ENCODE peak calls at places on chromosomes 2 and 18, in nine cellular contexts. One of them, this sample, is unnamed.
A peak's percentile ranks its signal among the peaks of the same experiment; 100 is the strongest.

GRCh38 chr18:76572517-76573247 is 77.6 kb upstream of the ZNF516 start:
- DNase-seq in glutamatergic neuron: no peak
- DNase-seq in GM13977: no peak
- DNase-seq in neural crest cell: no peak
- DNase-seq in AG09309: no peak
- DNase-seq in ovary: no peak
- DNase-seq in choroid plexus epithelial cell: peak; percentile 23
- DNase-seq in CD8-positive, alpha-beta T cell: no peak
- DNase-seq in keratinocyte: no peak
- DNase-seq in this sample: no peak

GRCh38 chr2:96927420-96928171 is 57.7 kb upstream of the SEMA4C start:
- DNase-seq in choroid plexus epithelial cell: no peak
- DNase-seq in glutamatergic neuron: no peak
- DNase-seq in ovary: no peak
- DNase-seq in GM13977: no peak
- DNase-seq in keratinocyte: no peak
- DNase-seq in neural crest cell: no peak
- DNase-seq in CD8-positive, alpha-beta T cell: no peak
- DNase-seq in AG09309: no peak
- DNase-seq in this sample: no peak

GRCh38 chr2:32697156-32697555 is 69.3 kb downstream of the TTC27 start:
- DNase-seq in AG09309: peak; percentile 65
- DNase-seq in CD8-positive, alpha-beta T cell: no peak
- DNase-seq in GM13977: no peak
- DNase-seq in keratinocyte: no peak
- DNase-seq in ovary: no peak
- DNase-seq in choroid plexus epithelial cell: peak; percentile 89
- DNase-seq in neural crest cell: no peak
- DNase-seq in glutamatergic neuron: no peak
- DNase-seq in this sample: no peak

GRCh38 chr18:58222439-58223125 is 178.6 kb downstream of the NEDD4L start:
- DNase-seq in CD8-positive, alpha-beta T cell: no peak
- DNase-seq in choroid plexus epithelial cell: peak; percentile 13
- DNase-seq in glutamatergic neuron: no peak
- DNase-seq in AG09309: no peak
- DNase-seq in GM13977: no peak
- DNase-seq in neural crest cell: no peak
- DNase-seq in keratinocyte: no peak
- DNase-seq in ovary: no peak
- DNase-seq in this sample: no peak

GRCh38 chr2:156099382-156099781 is 233.1 kb downstream of the NR4A2 start:
- DNase-seq in CD8-positive, alpha-beta T cell: no peak
- DNase-seq in GM13977: no peak
- DNase-seq in ovary: no peak
- DNase-seq in choroid plexus epithelial cell: no peak
- DNase-seq in keratinocyte: no peak
- DNase-seq in AG09309: no peak
- DNase-seq in glutamatergic neuron: no peak
- DNase-seq in neural crest cell: no peak
- DNase-seq in this sample: no peak

GRCh38 chr2:232349946-232350635 is 28.5 kb upstream of the ALPP start:
- DNase-seq in keratinocyte: no peak
- DNase-seq in GM13977: no peak
- DNase-seq in AG09309: no peak
- DNase-seq in choroid plexus epithelial cell: no peak
- DNase-seq in CD8-positive, alpha-beta T cell: no peak
- DNase-seq in neural crest cell: no peak
- DNase-seq in ovary: no peak
- DNase-seq in glutamatergic neuron: peak; percentile 6
- DNase-seq in this sample: no peak

GRCh38 chr2:241724259-241724974 is 10.0 kb upstream of the D2HGDH start:
- DNase-seq in GM13977: peak; percentile 14
- DNase-seq in AG09309: no peak
- DNase-seq in glutamatergic neuron: no peak
- DNase-seq in CD8-positive, alpha-beta T cell: peak; percentile 51
- DNase-seq in choroid plexus epithelial cell: no peak
- DNase-seq in keratinocyte: no peak
- DNase-seq in neural crest cell: no peak
- DNase-seq in ovary: no peak
- DNase-seq in this sample: no peak

GRCh38 chr2:100902833-100903405 is 83.0 kb downstream of the NPAS2 start:
- DNase-seq in CD8-positive, alpha-beta T cell: no peak
- DNase-seq in choroid plexus epithelial cell: peak; percentile 94
- DNase-seq in GM13977: no peak
- DNase-seq in neural crest cell: no peak
- DNase-seq in glutamatergic neuron: no peak
- DNase-seq in ovary: no peak
- DNase-seq in keratinocyte: peak; percentile 60
- DNase-seq in AG09309: peak; percentile 97
- DNase-seq in this sample: no peak

DNA sequence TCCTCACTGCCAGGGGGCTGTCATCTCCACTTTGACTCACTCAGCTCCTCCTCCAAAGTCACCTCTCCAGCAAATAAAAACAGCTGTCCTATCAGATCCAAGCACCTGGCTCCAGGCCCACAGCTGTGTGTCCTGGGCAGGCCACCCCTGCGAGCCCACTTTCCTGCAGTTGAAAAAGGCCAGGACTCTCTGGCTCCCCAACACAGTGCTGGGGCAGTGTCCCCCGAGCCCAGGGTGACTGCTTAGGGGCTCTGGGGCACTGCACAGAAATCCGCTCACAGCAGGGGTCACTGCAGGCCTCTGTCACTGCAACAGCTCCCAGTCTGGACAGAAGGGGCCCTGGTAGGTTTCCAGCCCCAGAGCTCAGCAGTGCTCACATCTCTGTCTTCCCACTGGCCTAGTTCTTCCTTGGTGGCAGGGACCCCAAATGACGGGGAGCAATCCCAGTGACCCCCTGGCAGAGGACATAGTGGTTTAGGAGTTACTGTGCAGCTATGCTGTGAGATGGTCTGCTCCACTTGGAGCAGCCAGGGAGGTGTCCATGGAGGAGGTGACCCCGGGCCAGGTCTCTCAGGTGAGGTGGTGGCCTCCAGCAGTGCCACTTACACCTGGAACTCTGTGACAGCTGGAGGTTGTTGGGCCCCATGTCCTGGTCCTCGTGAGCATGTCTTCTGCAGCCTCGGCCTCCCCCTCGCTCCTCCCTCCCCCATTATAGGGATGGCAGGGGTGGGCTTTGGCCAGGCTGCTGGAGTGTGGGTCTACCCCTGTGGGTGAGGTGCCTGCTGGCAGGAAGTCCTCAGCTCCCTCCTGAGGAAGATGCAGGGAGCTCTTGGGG is 35.5 kb downstream of the HS6ST1 start:
- DNase-seq in choroid plexus epithelial cell: no peak
- DNase-seq in GM13977: no peak
- DNase-seq in CD8-positive, alpha-beta T cell: no peak
- DNase-seq in glutamatergic neuron: peak; percentile 50
- DNase-seq in ovary: peak; percentile 30
- DNase-seq in keratinocyte: no peak
- DNase-seq in AG09309: no peak
- DNase-seq in neural crest cell: no peak
- DNase-seq in this sample: no peak
- TF ChIP-seq CTCF in choroid plexus epithelial cell: no peak
- TF ChIP-seq CTCF in GM13977: no peak
- TF ChIP-seq CTCF in CD8-positive, alpha-beta T cell: no peak
- TF ChIP-seq CTCF in glutamatergic neuron: no peak
- TF ChIP-seq CTCF in ovary: no peak
- TF ChIP-seq CTCF in keratinocyte: no peak
- TF ChIP-seq CTCF in AG09309: no peak
- TF ChIP-seq CTCF in neural crest cell: no peak
- TF ChIP-seq CTCF in this sample: no peak

GRCh38 chr2:20242727-20243377 is 17.9 kb upstream of the SDC1 start:
- DNase-seq in choroid plexus epithelial cell: no peak
- DNase-seq in neural crest cell: no peak
- DNase-seq in ovary: no peak
- DNase-seq in GM13977: no peak
- DNase-seq in glutamatergic neuron: no peak
- DNase-seq in keratinocyte: no peak
- DNase-seq in AG09309: no peak
- DNase-seq in CD8-positive, alpha-beta T cell: no peak
- DNase-seq in this sample: no peak

GRCh38 chr2:20236496-20236895 is 11.6 kb upstream of the SDC1 start:
- DNase-seq in neural crest cell: no peak
- DNase-seq in CD8-positive, alpha-beta T cell: no peak
- DNase-seq in GM13977: no peak
- DNase-seq in ovary: no peak
- DNase-seq in glutamatergic neuron: no peak
- DNase-seq in AG09309: no peak
- DNase-seq in choroid plexus epithelial cell: no peak
- DNase-seq in keratinocyte: no peak
- DNase-seq in this sample: no peak

GRCh38 chr2:20247084-20247483 is 22.2 kb upstream of the SDC1 start:
- DNase-seq in glutamatergic neuron: no peak
- DNase-seq in GM13977: no peak
- DNase-seq in ovary: no peak
- DNase-seq in CD8-positive, alpha-beta T cell: no peak
- DNase-seq in AG09309: no peak
- DNase-seq in neural crest cell: no peak
- DNase-seq in choroid plexus epithelial cell: no peak
- DNase-seq in keratinocyte: no peak
- DNase-seq in this sample: no peak

DNA sequence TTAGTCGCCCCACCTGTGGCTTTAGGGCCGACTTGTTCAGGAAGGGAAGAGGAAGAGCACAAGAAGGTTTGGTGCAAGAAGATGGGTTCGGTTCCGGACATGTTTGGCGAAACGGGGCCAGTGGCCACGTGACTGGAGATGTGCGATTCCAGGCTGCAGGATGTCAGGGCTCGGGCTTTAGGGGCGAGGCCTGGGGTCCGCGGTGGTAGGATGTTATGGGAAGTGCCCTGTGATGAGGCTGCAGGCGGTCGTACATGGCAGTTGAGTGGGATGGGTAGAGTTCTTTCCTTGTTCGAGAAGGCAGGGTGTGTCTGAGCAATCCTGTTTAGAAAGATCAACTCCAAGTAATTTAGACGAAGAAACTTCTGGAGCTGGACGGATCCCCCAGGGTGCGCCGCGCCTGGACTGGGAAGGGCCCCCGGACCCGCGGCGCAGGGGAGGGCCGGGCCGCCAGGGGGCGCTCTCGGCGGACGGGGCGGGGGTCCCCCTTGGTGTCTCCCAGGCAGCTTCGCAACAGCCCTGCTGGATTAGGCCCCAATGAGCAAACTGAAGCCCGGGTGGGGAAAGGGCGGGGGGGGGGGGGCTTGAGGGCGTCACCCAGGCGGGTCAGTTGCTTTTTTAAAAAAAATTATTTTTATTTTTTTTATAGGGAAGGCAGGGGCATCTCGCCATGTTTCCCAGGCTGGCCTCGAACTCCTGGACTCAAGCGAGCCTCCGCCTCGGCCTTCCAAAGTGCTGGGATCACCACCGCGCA is 17.2 kb upstream of the SDC1 start:
- DNase-seq in neural crest cell: no peak
- DNase-seq in ovary: no peak
- DNase-seq in CD8-positive, alpha-beta T cell: peak; percentile 22
- DNase-seq in GM13977: peak; percentile 77
- DNase-seq in choroid plexus epithelial cell: no peak
- DNase-seq in keratinocyte: no peak
- DNase-seq in glutamatergic neuron: peak; percentile 32
- DNase-seq in AG09309: no peak
- DNase-seq in this sample: no peak
- TF ChIP-seq CTCF in neural crest cell: peak; percentile 55
- TF ChIP-seq CTCF in ovary: no peak
- TF ChIP-seq CTCF in CD8-positive, alpha-beta T cell: peak; percentile 46
- TF ChIP-seq CTCF in GM13977: peak; percentile 59
- TF ChIP-seq CTCF in choroid plexus epithelial cell: peak; percentile 22
- TF ChIP-seq CTCF in keratinocyte: no peak
- TF ChIP-seq CTCF in glutamatergic neuron: peak; percentile 68
- TF ChIP-seq CTCF in AG09309: peak; percentile 10
- TF ChIP-seq CTCF in this sample: peak; percentile 66

DNA sequence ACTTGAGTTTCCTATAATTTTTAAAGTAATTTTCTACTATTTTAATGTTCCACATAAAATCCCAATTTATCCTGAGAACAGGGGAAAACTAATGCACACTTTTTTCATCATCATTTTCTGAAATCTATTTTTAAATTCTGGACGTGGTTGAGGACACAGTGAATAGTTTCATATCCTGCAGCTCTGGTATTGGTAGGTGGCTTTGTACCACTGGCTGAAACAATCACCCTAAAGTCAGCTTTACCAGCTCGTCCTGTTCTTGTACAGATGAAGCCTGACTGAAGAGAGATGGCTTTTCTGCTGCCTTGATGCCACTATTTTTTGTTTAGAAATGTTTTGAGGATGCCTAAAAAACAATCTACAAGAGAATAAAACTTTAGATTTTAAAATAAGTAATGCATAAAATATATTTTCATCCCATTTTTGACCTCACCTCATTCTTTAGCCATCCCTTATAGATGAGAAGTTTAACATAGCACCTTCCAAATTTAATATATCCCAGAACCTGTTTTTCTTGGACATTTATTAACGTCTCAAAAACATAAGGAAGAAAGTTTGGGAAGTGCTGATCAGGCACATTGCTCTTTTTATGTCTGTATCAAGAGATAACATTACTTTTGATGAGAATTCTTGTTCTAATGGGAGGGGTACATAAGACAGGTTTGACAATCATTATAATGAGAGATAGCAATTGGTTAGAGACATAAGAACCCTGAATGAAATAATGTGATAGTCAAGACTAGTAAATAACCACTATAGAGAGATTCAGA is 80.9 kb downstream of the GALNT1 start:
- DNase-seq in AG09309: no peak
- DNase-seq in glutamatergic neuron: no peak
- DNase-seq in ovary: no peak
- DNase-seq in choroid plexus epithelial cell: no peak
- DNase-seq in keratinocyte: no peak
- DNase-seq in neural crest cell: no peak
- DNase-seq in GM13977: peak; percentile 4
- DNase-seq in CD8-positive, alpha-beta T cell: no peak
- DNase-seq in this sample: no peak
- TF ChIP-seq CTCF in AG09309: no peak
- TF ChIP-seq CTCF in glutamatergic neuron: no peak
- TF ChIP-seq CTCF in ovary: no peak
- TF ChIP-seq CTCF in choroid plexus epithelial cell: no peak
- TF ChIP-seq CTCF in keratinocyte: no peak
- TF ChIP-seq CTCF in neural crest cell: no peak
- TF ChIP-seq CTCF in GM13977: no peak
- TF ChIP-seq CTCF in CD8-positive, alpha-beta T cell: no peak
- TF ChIP-seq CTCF in this sample: no peak

GRCh38 chr2:28766070-28766469 is 14.4 kb downstream of the PPP1CB start:
- DNase-seq in neural crest cell: no peak
- DNase-seq in GM13977: no peak
- DNase-seq in ovary: no peak
- DNase-seq in glutamatergic neuron: no peak
- DNase-seq in AG09309: no peak
- DNase-seq in choroid plexus epithelial cell: no peak
- DNase-seq in keratinocyte: no peak
- DNase-seq in CD8-positive, alpha-beta T cell: no peak
- DNase-seq in this sample: no peak

GRCh38 chr2:28772351-28772750 is 20.7 kb downstream of the PPP1CB start:
- DNase-seq in neural crest cell: no peak
- DNase-seq in GM13977: no peak
- DNase-seq in choroid plexus epithelial cell: no peak
- DNase-seq in keratinocyte: no peak
- DNase-seq in CD8-positive, alpha-beta T cell: no peak
- DNase-seq in glutamatergic neuron: no peak
- DNase-seq in AG09309: no peak
- DNase-seq in ovary: no peak
- DNase-seq in this sample: no peak

GRCh38 chr2:28768422-28768821 is 16.8 kb downstream of the PPP1CB start:
- DNase-seq in glutamatergic neuron: no peak
- DNase-seq in CD8-positive, alpha-beta T cell: no peak
- DNase-seq in choroid plexus epithelial cell: no peak
- DNase-seq in AG09309: no peak
- DNase-seq in neural crest cell: no peak
- DNase-seq in GM13977: no peak
- DNase-seq in ovary: no peak
- DNase-seq in keratinocyte: no peak
- DNase-seq in this sample: no peak

GRCh38 chr2:28767367-28767766 is 15.7 kb downstream of the PPP1CB start:
- DNase-seq in choroid plexus epithelial cell: no peak
- DNase-seq in ovary: no peak
- DNase-seq in CD8-positive, alpha-beta T cell: no peak
- DNase-seq in GM13977: no peak
- DNase-seq in AG09309: no peak
- DNase-seq in neural crest cell: no peak
- DNase-seq in glutamatergic neuron: no peak
- DNase-seq in keratinocyte: no peak
- DNase-seq in this sample: no peak

GRCh38 chr2:28768952-28769351 is 17.3 kb downstream of the PPP1CB start:
- DNase-seq in neural crest cell: no peak
- DNase-seq in CD8-positive, alpha-beta T cell: no peak
- DNase-seq in AG09309: no peak
- DNase-seq in ovary: no peak
- DNase-seq in glutamatergic neuron: no peak
- DNase-seq in choroid plexus epithelial cell: no peak
- DNase-seq in GM13977: no peak
- DNase-seq in keratinocyte: no peak
- DNase-seq in this sample: no peak
- TF ChIP-seq CTCF in neural crest cell: no peak
- TF ChIP-seq CTCF in CD8-positive, alpha-beta T cell: no peak
- TF ChIP-seq CTCF in AG09309: no peak
- TF ChIP-seq CTCF in ovary: no peak
- TF ChIP-seq CTCF in glutamatergic neuron: no peak
- TF ChIP-seq CTCF in choroid plexus epithelial cell: no peak
- TF ChIP-seq CTCF in GM13977: no peak
- TF ChIP-seq CTCF in keratinocyte: no peak
- TF ChIP-seq CTCF in this sample: no peak

This sample was measured in type B pancreatic cell.